ENCODE peak calls at places on chromosomes 12 and 14, in seven cellular contexts. One of them, this sample, is unnamed.

GRCh38 chr14:89252887-89253532 is 164.0 kb downstream of the FOXN3 start:
- DNase-seq in RPMI7951: peak
- DNase-seq in RKO: no peak
- DNase-seq in thoracic aorta: no peak
- DNase-seq in stimulated activated CD4-positive, alpha-beta T cell treated with anti-CD3 and anti-CD28 coated beads, Interleukin-2, amount 100 ng/mL, for 24 hours: no peak
- DNase-seq in left cardiac atrium: no peak
- DNase-seq in stimulated activated CD8-positive, alpha-beta memory T cell treated with anti-CD3 and anti-CD28 coated beads, Interleukin-2, amount 100 ng/mL, for 1 hour: no peak
- DNase-seq in this sample: no peak

GRCh38 chr14:36556811-36557433 is 25.5 kb downstream of the NKX2-8 start:
- DNase-seq in RPMI7951: peak
- DNase-seq in thoracic aorta: no peak
- DNase-seq in stimulated activated CD4-positive, alpha-beta T cell treated with anti-CD3 and anti-CD28 coated beads, Interleukin-2, amount 100 ng/mL, for 24 hours: peak
- DNase-seq in RKO: peak
- DNase-seq in left cardiac atrium: no peak
- DNase-seq in stimulated activated CD8-positive, alpha-beta memory T cell treated with anti-CD3 and anti-CD28 coated beads, Interleukin-2, amount 100 ng/mL, for 1 hour: no peak
- DNase-seq in this sample: peak

GRCh38 chr12:55718020-55718419 is 2.2 kb upstream of the RDH5 start:
- DNase-seq in stimulated activated CD4-positive, alpha-beta T cell treated with anti-CD3 and anti-CD28 coated beads, Interleukin-2, amount 100 ng/mL, for 24 hours: no peak
- DNase-seq in left cardiac atrium: no peak
- DNase-seq in RKO: no peak
- DNase-seq in thoracic aorta: no peak
- DNase-seq in stimulated activated CD8-positive, alpha-beta memory T cell treated with anti-CD3 and anti-CD28 coated beads, Interleukin-2, amount 100 ng/mL, for 1 hour: no peak
- DNase-seq in RPMI7951: no peak
- DNase-seq in this sample: no peak

GRCh38 chr14:69259176-69259530 is 805 bp upstream of the GALNT16 start:
- DNase-seq in left cardiac atrium: no peak
- DNase-seq in stimulated activated CD4-positive, alpha-beta T cell treated with anti-CD3 and anti-CD28 coated beads, Interleukin-2, amount 100 ng/mL, for 24 hours: no peak
- DNase-seq in RKO: no peak
- DNase-seq in stimulated activated CD8-positive, alpha-beta memory T cell treated with anti-CD3 and anti-CD28 coated beads, Interleukin-2, amount 100 ng/mL, for 1 hour: no peak
- DNase-seq in thoracic aorta: no peak
- DNase-seq in RPMI7951: no peak
- DNase-seq in this sample: no peak

GRCh38 chr14:86515195-86515594 is 985.3 kb downstream of the FLRT2 start:
- DNase-seq in left cardiac atrium: no peak
- DNase-seq in RPMI7951: no peak
- DNase-seq in thoracic aorta: no peak
- DNase-seq in stimulated activated CD4-positive, alpha-beta T cell treated with anti-CD3 and anti-CD28 coated beads, Interleukin-2, amount 100 ng/mL, for 24 hours: no peak
- DNase-seq in stimulated activated CD8-positive, alpha-beta memory T cell treated with anti-CD3 and anti-CD28 coated beads, Interleukin-2, amount 100 ng/mL, for 1 hour: no peak
- DNase-seq in RKO: no peak
- DNase-seq in this sample: no peak

GRCh38 chr14:94269156-94269555 is 23.9 kb downstream of the SERPINA10 start:
- DNase-seq in thoracic aorta: no peak
- DNase-seq in left cardiac atrium: no peak
- DNase-seq in RKO: no peak
- DNase-seq in RPMI7951: no peak
- DNase-seq in stimulated activated CD4-positive, alpha-beta T cell treated with anti-CD3 and anti-CD28 coated beads, Interleukin-2, amount 100 ng/mL, for 24 hours: no peak
- DNase-seq in stimulated activated CD8-positive, alpha-beta memory T cell treated with anti-CD3 and anti-CD28 coated beads, Interleukin-2, amount 100 ng/mL, for 1 hour: no peak
- DNase-seq in this sample: no peak

GRCh38 chr14:101473795-101474562 is 87.3 kb upstream of the DIO3 start:
- DNase-seq in RKO: no peak
- DNase-seq in stimulated activated CD4-positive, alpha-beta T cell treated with anti-CD3 and anti-CD28 coated beads, Interleukin-2, amount 100 ng/mL, for 24 hours: no peak
- DNase-seq in left cardiac atrium: no peak
- DNase-seq in RPMI7951: no peak
- DNase-seq in thoracic aorta: no peak
- DNase-seq in stimulated activated CD8-positive, alpha-beta memory T cell treated with anti-CD3 and anti-CD28 coated beads, Interleukin-2, amount 100 ng/mL, for 1 hour: no peak
- DNase-seq in this sample: no peak

GRCh38 chr12:52280319-52280795 is 5.9 kb downstream of the KRT86 start:
- DNase-seq in RKO: no peak
- DNase-seq in RPMI7951: peak
- DNase-seq in left cardiac atrium: peak
- DNase-seq in stimulated activated CD4-positive, alpha-beta T cell treated with anti-CD3 and anti-CD28 coated beads, Interleukin-2, amount 100 ng/mL, for 24 hours: no peak
- DNase-seq in thoracic aorta: peak
- DNase-seq in stimulated activated CD8-positive, alpha-beta memory T cell treated with anti-CD3 and anti-CD28 coated beads, Interleukin-2, amount 100 ng/mL, for 1 hour: no peak
- DNase-seq in this sample: peak

GRCh38 chr12:130717752-130718151 is 1.7 kb upstream of the RIMBP2 start:
- DNase-seq in stimulated activated CD8-positive, alpha-beta memory T cell treated with anti-CD3 and anti-CD28 coated beads, Interleukin-2, amount 100 ng/mL, for 1 hour: no peak
- DNase-seq in RPMI7951: no peak
- DNase-seq in stimulated activated CD4-positive, alpha-beta T cell treated with anti-CD3 and anti-CD28 coated beads, Interleukin-2, amount 100 ng/mL, for 24 hours: no peak
- DNase-seq in RKO: no peak
- DNase-seq in left cardiac atrium: no peak
- DNase-seq in thoracic aorta: no peak
- DNase-seq in this sample: no peak

GRCh38 chr14:49207451-49207850 is 378.7 kb downstream of the RPS29 start:
- DNase-seq in thoracic aorta: no peak
- DNase-seq in stimulated activated CD4-positive, alpha-beta T cell treated with anti-CD3 and anti-CD28 coated beads, Interleukin-2, amount 100 ng/mL, for 24 hours: no peak
- DNase-seq in left cardiac atrium: no peak
- DNase-seq in RKO: no peak
- DNase-seq in stimulated activated CD8-positive, alpha-beta memory T cell treated with anti-CD3 and anti-CD28 coated beads, Interleukin-2, amount 100 ng/mL, for 1 hour: no peak
- DNase-seq in RPMI7951: no peak
- DNase-seq in this sample: no peak

GRCh38 chr12:52722680-52723079 is 19.4 kb upstream of the KRT77 start:
- DNase-seq in RKO: no peak
- DNase-seq in RPMI7951: no peak
- DNase-seq in left cardiac atrium: no peak
- DNase-seq in thoracic aorta: no peak
- DNase-seq in stimulated activated CD8-positive, alpha-beta memory T cell treated with anti-CD3 and anti-CD28 coated beads, Interleukin-2, amount 100 ng/mL, for 1 hour: no peak
- DNase-seq in stimulated activated CD4-positive, alpha-beta T cell treated with anti-CD3 and anti-CD28 coated beads, Interleukin-2, amount 100 ng/mL, for 24 hours: no peak
- DNase-seq in this sample: no peak

GRCh38 chr12:122951979-122952892 is 14.0 kb downstream of the ABCB9 start:
- DNase-seq in stimulated activated CD8-positive, alpha-beta memory T cell treated with anti-CD3 and anti-CD28 coated beads, Interleukin-2, amount 100 ng/mL, for 1 hour: peak
- DNase-seq in thoracic aorta: no peak
- DNase-seq in stimulated activated CD4-positive, alpha-beta T cell treated with anti-CD3 and anti-CD28 coated beads, Interleukin-2, amount 100 ng/mL, for 24 hours: peak
- DNase-seq in RKO: peak
- DNase-seq in RPMI7951: peak
- DNase-seq in left cardiac atrium: peak
- DNase-seq in this sample: peak

GRCh38 chr12:3526776-3527175 is 35.8 kb downstream of the PRMT8 start:
- DNase-seq in left cardiac atrium: no peak
- DNase-seq in thoracic aorta: no peak
- DNase-seq in stimulated activated CD8-positive, alpha-beta memory T cell treated with anti-CD3 and anti-CD28 coated beads, Interleukin-2, amount 100 ng/mL, for 1 hour: no peak
- DNase-seq in RPMI7951: no peak
- DNase-seq in stimulated activated CD4-positive, alpha-beta T cell treated with anti-CD3 and anti-CD28 coated beads, Interleukin-2, amount 100 ng/mL, for 24 hours: no peak
- DNase-seq in RKO: no peak
- DNase-seq in this sample: no peak

GRCh38 chr14:53060046-53060445 is 93.1 kb downstream of the DDHD1 start:
- DNase-seq in stimulated activated CD8-positive, alpha-beta memory T cell treated with anti-CD3 and anti-CD28 coated beads, Interleukin-2, amount 100 ng/mL, for 1 hour: no peak
- DNase-seq in left cardiac atrium: no peak
- DNase-seq in RKO: no peak
- DNase-seq in stimulated activated CD4-positive, alpha-beta T cell treated with anti-CD3 and anti-CD28 coated beads, Interleukin-2, amount 100 ng/mL, for 24 hours: no peak
- DNase-seq in thoracic aorta: no peak
- DNase-seq in RPMI7951: no peak
- DNase-seq in this sample: no peak

GRCh38 chr12:13530966-13531365 is 334.4 kb downstream of the EMP1 start:
- DNase-seq in RKO: no peak
- DNase-seq in left cardiac atrium: no peak
- DNase-seq in RPMI7951: no peak
- DNase-seq in stimulated activated CD8-positive, alpha-beta memory T cell treated with anti-CD3 and anti-CD28 coated beads, Interleukin-2, amount 100 ng/mL, for 1 hour: no peak
- DNase-seq in stimulated activated CD4-positive, alpha-beta T cell treated with anti-CD3 and anti-CD28 coated beads, Interleukin-2, amount 100 ng/mL, for 24 hours: no peak
- DNase-seq in thoracic aorta: no peak
- DNase-seq in this sample: no peak

GRCh38 chr12:56769868-56770267 is 6.7 kb downstream of the HSD17B6 start:
- DNase-seq in RPMI7951: no peak
- DNase-seq in thoracic aorta: no peak
- DNase-seq in stimulated activated CD4-positive, alpha-beta T cell treated with anti-CD3 and anti-CD28 coated beads, Interleukin-2, amount 100 ng/mL, for 24 hours: no peak
- DNase-seq in stimulated activated CD8-positive, alpha-beta memory T cell treated with anti-CD3 and anti-CD28 coated beads, Interleukin-2, amount 100 ng/mL, for 1 hour: no peak
- DNase-seq in left cardiac atrium: no peak
- DNase-seq in RKO: no peak
- DNase-seq in this sample: no peak

GRCh38 chr14:100533647-100534485 is 53.4 kb downstream of the BEGAIN start:
- DNase-seq in left cardiac atrium: peak
- DNase-seq in RPMI7951: peak
- DNase-seq in stimulated activated CD8-positive, alpha-beta memory T cell treated with anti-CD3 and anti-CD28 coated beads, Interleukin-2, amount 100 ng/mL, for 1 hour: no peak
- DNase-seq in stimulated activated CD4-positive, alpha-beta T cell treated with anti-CD3 and anti-CD28 coated beads, Interleukin-2, amount 100 ng/mL, for 24 hours: no peak
- DNase-seq in thoracic aorta: peak
- DNase-seq in RKO: no peak
- DNase-seq in this sample: no peak

GRCh38 chr12:118302053-118302452 is 70.7 kb downstream of the TAOK3 start:
- DNase-seq in thoracic aorta: no peak
- DNase-seq in RPMI7951: peak
- DNase-seq in left cardiac atrium: no peak
- DNase-seq in stimulated activated CD8-positive, alpha-beta memory T cell treated with anti-CD3 and anti-CD28 coated beads, Interleukin-2, amount 100 ng/mL, for 1 hour: no peak
- DNase-seq in stimulated activated CD4-positive, alpha-beta T cell treated with anti-CD3 and anti-CD28 coated beads, Interleukin-2, amount 100 ng/mL, for 24 hours: no peak
- DNase-seq in RKO: no peak
- DNase-seq in this sample: no peak

This sample was measured in erythroblast.